ENCODE peak calls at places on chromosomes 4 and X, in nine cellular contexts. F, T, N, Q, D, Y, A, S and J are unnamed samples.

GRCh38 chr4:39043058-39043696 is 11.0 kb upstream of the TMEM156 start:
- DNase-seq in N (no peak), S (no peak), Y (peak; percentile 74), A (no peak), T (no peak), D (no peak), F (no peak), Q (no peak), J (no peak)

GRCh38 chrX:101550825-101551767 is 749 bp downstream of the ARMCX1 start:
- DNase-seq in F (peak; percentile 56), N (peak; percentile 66), S (peak; percentile 81), A (peak; percentile 55), Y (peak; percentile 38), Q (no peak), D (peak; percentile 82), T (peak; percentile 7), J (peak; percentile 73)

GRCh38 chrX:69066966-69067525 is 98.2 kb downstream of the PJA1 start:
- DNase-seq in Y (no peak), D (no peak), F (no peak), T (no peak), A (no peak), Q (no peak), S (no peak), N (no peak), J (no peak)

GRCh38 chr4:111174331-111174730 is 551.5 kb upstream of the PITX2 start:
- DNase-seq in Y (no peak), A (no peak), F (no peak), D (no peak), T (no peak), S (no peak), N (no peak), Q (no peak), J (no peak)

GRCh38 chrX:121256653-121257052 is 209.2 kb downstream of the GLUD2 start:
- DNase-seq in D (no peak), N (no peak), T (no peak), A (no peak), Q (no peak), S (no peak), Y (peak; percentile 63), F (no peak), J (no peak)

GRCh38 chr4:153248641-153249198 is 44.5 kb downstream of the TRIM2 start:
- DNase-seq in A (no peak), N (no peak), F (no peak), D (peak; percentile 20), S (no peak), Y (no peak), Q (no peak), T (no peak), J (no peak)

GRCh38 chr4:28378109-28378830 is 1517.6 kb downstream of the STIM2 start:
- DNase-seq in F (no peak), T (no peak), Q (no peak), S (no peak), Y (peak; percentile 72), A (peak; percentile 14), N (no peak), D (no peak), J (no peak)

GRCh38 chr4:158760866-158761265 is 8.0 kb upstream of the FNIP2 start:
- DNase-seq in N (no peak), S (no peak), F (no peak), D (no peak), Q (no peak), T (no peak), A (no peak), Y (peak; percentile 50), J (no peak)

GRCh38 chrX:20973038-20973437 is 401.2 kb upstream of the CNKSR2 start:
- DNase-seq in S (no peak), D (no peak), Y (no peak), Q (no peak), T (no peak), A (no peak), F (no peak), N (no peak), J (no peak)

GRCh38 chr4:164204434-164204833 is 549.5 kb upstream of the SMIM31 start:
- DNase-seq in Q (no peak), N (no peak), A (no peak), T (no peak), Y (peak; percentile 61), D (no peak), F (peak; percentile 68), S (no peak), J (no peak)

GRCh38 chrX:40757058-40757457 is 21.7 kb upstream of the MED14 start:
- DNase-seq in D (no peak), Q (no peak), T (no peak), F (no peak), A (no peak), N (no peak), Y (no peak), S (no peak), J (no peak)

GRCh38 chrX:53795583-53795982 is 109.1 kb upstream of the HUWE1 start:
- DNase-seq in S (no peak), Q (no peak), T (no peak), Y (peak; percentile 2), D (no peak), A (no peak), N (no peak), F (no peak), J (no peak)

GRCh38 chrX:96770315-96770714 is 85.7 kb downstream of the DIAPH2 start:
- DNase-seq in T (no peak), A (no peak), Y (peak; percentile 34), Q (no peak), S (no peak), N (no peak), F (peak; percentile 38), D (peak; percentile 20), J (no peak)

GRCh38 chr4:153497091-153497531 is 31.0 kb downstream of the TMEM131L start:
- DNase-seq in D (no peak), T (no peak), Y (peak; percentile 65), A (no peak), Q (peak; percentile 47), S (no peak), N (no peak), F (no peak), J (no peak)

GRCh38 chrX:114717921-114718320 is 134.0 kb downstream of the HTR2C start:
- DNase-seq in Y (no peak), Q (no peak), D (peak; percentile 6), T (no peak), S (no peak), N (peak; percentile 66), A (peak; percentile 48), F (peak; percentile 21), J (no peak)

GRCh38 chr4:56757270-56757746 is 64.2 kb downstream of the SPINK2 start:
- DNase-seq in T (no peak), Y (peak; percentile 84), A (peak; percentile 23), N (no peak), F (no peak), S (no peak), Q (no peak), D (no peak), J (peak; percentile 18)

GRCh38 chr4:48812866-48813265 is 18.0 kb upstream of the OCIAD1 start:
- DNase-seq in Y (no peak), A (no peak), T (no peak), F (no peak), D (no peak), Q (no peak), N (no peak), S (no peak), J (no peak)

GRCh38 chrX:134949271-134949670 is 41.5 kb upstream of the SMIM10 start:
- DNase-seq in T (no peak), S (no peak), F (no peak), Q (no peak), A (no peak), N (no peak), Y (peak; percentile 40), D (no peak), J (no peak)

GRCh38 chr4:70927502-70928139 is 25.5 kb downstream of the MOB1B start:
- DNase-seq in N (no peak), F (no peak), Q (no peak), S (no peak), Y (no peak), T (no peak), A (no peak), D (no peak), J (no peak)

GRCh38 chr4:148163011-148163410 is 279.2 kb downstream of the NR3C2 start:
- DNase-seq in A (no peak), T (no peak), Y (no peak), D (no peak), Q (no peak), N (no peak), F (no peak), S (no peak), J (no peak)

GRCh38 chr4:98484031-98484430 is 174.4 kb downstream of the TSPAN5 start:
- DNase-seq in N (no peak), T (no peak), Y (peak; percentile 71), S (no peak), F (no peak), D (no peak), Q (no peak), A (no peak), J (no peak)

GRCh38 chrX:82081027-82081426 is 879.1 kb downstream of the SH3BGRL start:
- DNase-seq in F (no peak), S (no peak), Q (no peak), N (no peak), T (no peak), A (peak; percentile 16), Y (no peak), D (no peak), J (no peak)
- TF ChIP-seq CTCF in F (peak; percentile 27), S (no peak), Q (no peak), N (no peak), T (no peak), A (no peak), Y (no peak), D (peak; percentile 40), J (peak; percentile 48)

GRCh38 chr4:53199356-53199755 is 166.5 kb downstream of the SCFD2 start:
- DNase-seq in A (no peak), Y (peak; percentile 5), Q (no peak), S (no peak), N (no peak), D (no peak), T (no peak), F (no peak), J (no peak)
- TF ChIP-seq CTCF in A (no peak), Y (no peak), Q (no peak), S (no peak), N (no peak), D (no peak), T (no peak), F (no peak), J (no peak)

DNA sequence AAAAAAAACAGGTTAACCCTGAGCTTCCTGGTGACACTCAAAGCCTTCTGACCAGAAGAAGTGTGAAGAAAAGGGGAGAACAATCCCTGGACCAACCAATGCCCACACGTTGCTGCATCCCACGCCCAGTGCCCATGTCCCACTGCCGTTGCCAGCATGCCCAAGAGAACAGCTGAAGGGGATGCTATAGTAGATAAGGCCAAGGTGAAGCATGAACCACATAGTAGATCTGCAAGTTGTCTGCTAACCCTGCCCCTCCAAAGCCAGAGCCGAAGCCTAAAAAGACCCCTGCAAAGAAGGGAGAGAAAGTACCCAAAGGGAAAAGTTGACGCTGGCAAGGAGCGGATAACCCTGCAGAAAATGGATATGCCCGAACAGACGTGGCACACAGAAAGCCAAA is 11.3 kb upstream of the CD38 start:
- DNase-seq in S (no peak), Q (no peak), D (no peak), T (no peak), Y (no peak), A (no peak), N (no peak), F (no peak), J (no peak)
- TF ChIP-seq CTCF in S (no peak), Q (no peak), D (no peak), T (no peak), Y (no peak), A (no peak), N (no peak), F (no peak), J (no peak)

GRCh38 chr4:145887241-145887964 is 51.2 kb downstream of the ZNF827 start:
- DNase-seq in D (no peak), N (no peak), A (no peak), Y (peak; percentile 87), S (no peak), Q (no peak), F (peak; percentile 44), T (no peak), J (no peak)
- TF ChIP-seq CTCF in D (no peak), N (no peak), A (no peak), Y (peak; percentile 5), S (no peak), Q (no peak), F (no peak), T (no peak), J (no peak)